ENCODE peak calls at places on chromosomes 2 and 18, in seven cellular contexts. S is choroid plexus epithelial cell; B is KG1; U is CD8-positive, alpha-beta T cell; P is OCI-LY7; A is stimulated activated CD8-positive, alpha-beta memory T cell treated with anti-CD3 and anti-CD28 coated beads, Interleukin-15, amount 100 ng/mL, for 4 hours; T is tibial artery. J is an unnamed sample.

GRCh38 chr18:5975111-5975622 is 79.8 kb upstream of the TMEM200C start:
- DNase-seq in S (peak; percentile 80), B (no peak), U (no peak), P (no peak), A (no peak), T (no peak), J (no peak)

GRCh38 chr2:71578665-71579371 is 125.5 kb downstream of the DYSF start:
- DNase-seq in S (peak; percentile 15), B (no peak), U (no peak), P (no peak), A (no peak), T (peak; percentile 83), J (no peak)

GRCh38 chr2:134482766-134483340 is 229.0 kb downstream of the MGAT5 start:
- DNase-seq in S (no peak), B (no peak), U (no peak), P (no peak), A (no peak), T (no peak), J (no peak)

GRCh38 chr2:172012688-172013358 is 13.1 kb downstream of the METAP1D start:
- DNase-seq in S (no peak), B (no peak), U (no peak), P (no peak), A (no peak), T (no peak), J (no peak)

GRCh38 chr2:151931030-151931611 is 102.9 kb upstream of the ARL5A start:
- DNase-seq in S (no peak), B (no peak), U (no peak), P (no peak), A (no peak), T (no peak), J (no peak)

GRCh38 chr2:70779911-70780580 is 10.4 kb downstream of the FIGLA start:
- DNase-seq in S (no peak), B (no peak), U (no peak), P (no peak), A (no peak), T (no peak), J (no peak)

GRCh38 chr2:219175928-219176817 is 552 bp downstream of the CNPPD1 start:
- DNase-seq in S (peak; percentile 50), B (peak; percentile 21), U (no peak), P (peak; percentile 68), A (no peak), T (peak; percentile 79), J (peak; percentile 24)

GRCh38 chr18:669077-669476 is 11.6 kb downstream of the TYMS start:
- DNase-seq in S (no peak), B (no peak), U (no peak), P (no peak), A (no peak), T (no peak), J (no peak)

GRCh38 chr2:235855011-235855410 is 313.2 kb downstream of the GBX2 start:
- DNase-seq in S (no peak), B (no peak), U (no peak), P (no peak), A (no peak), T (no peak), J (no peak)

GRCh38 chr2:45170191-45170975 is 161.1 kb upstream of the SIX2 start:
- DNase-seq in S (peak; percentile 45), B (no peak), U (no peak), P (no peak), A (no peak), T (no peak), J (no peak)

GRCh38 chr18:29313312-29313711 is 1136.4 kb upstream of the CDH2 start:
- DNase-seq in S (no peak), B (no peak), U (no peak), P (no peak), A (no peak), T (no peak), J (no peak)

GRCh38 chr2:103445356-103445755 is 683.5 kb downstream of the TMEM182 start:
- DNase-seq in S (no peak), B (no peak), U (no peak), P (no peak), A (no peak), T (no peak), J (no peak)

J was measured in CD4-positive, alpha-beta T cell.